ENCODE peak calls at places on chromosomes 1 and 21, in seven cellular contexts. One of them, this sample, is unnamed.

GRCh38 chr1:114219247-114219872 is 65.7 kb upstream of the SYT6 start:
- DNase-seq in NCI-H146: no peak
- DNase-seq in AG09319: peak
- DNase-seq in central memory CD4-positive, alpha-beta T cell: no peak
- DNase-seq in stimulated activated effector memory CD8-positive, alpha-beta T cell treated with anti-CD3 and anti-CD28 coated beads, Interleukin-12 subunit alpha, Interleukin-12 subunit beta, amount 100 ng/mL, for 72 hours: no peak
- DNase-seq in MM.1S: no peak
- DNase-seq in activated CD4-positive, alpha-beta T cell treated with anti-CD3 and anti-CD28 coated beads, Interleukin-2, amount 50 U/mL, for 4 hours: no peak
- DNase-seq in this sample: peak

GRCh38 chr1:56527548-56528302 is 51.6 kb downstream of the PLPP3 start:
- DNase-seq in NCI-H146: no peak
- DNase-seq in AG09319: no peak
- DNase-seq in central memory CD4-positive, alpha-beta T cell: no peak
- DNase-seq in stimulated activated effector memory CD8-positive, alpha-beta T cell treated with anti-CD3 and anti-CD28 coated beads, Interleukin-12 subunit alpha, Interleukin-12 subunit beta, amount 100 ng/mL, for 72 hours: no peak
- DNase-seq in MM.1S: peak
- DNase-seq in activated CD4-positive, alpha-beta T cell treated with anti-CD3 and anti-CD28 coated beads, Interleukin-2, amount 50 U/mL, for 4 hours: no peak
- DNase-seq in this sample: peak

GRCh38 chr21:15682182-15682895 is 47.4 kb upstream of the USP25 start:
- DNase-seq in NCI-H146: no peak
- DNase-seq in AG09319: no peak
- DNase-seq in central memory CD4-positive, alpha-beta T cell: no peak
- DNase-seq in stimulated activated effector memory CD8-positive, alpha-beta T cell treated with anti-CD3 and anti-CD28 coated beads, Interleukin-12 subunit alpha, Interleukin-12 subunit beta, amount 100 ng/mL, for 72 hours: no peak
- DNase-seq in MM.1S: no peak
- DNase-seq in activated CD4-positive, alpha-beta T cell treated with anti-CD3 and anti-CD28 coated beads, Interleukin-2, amount 50 U/mL, for 4 hours: no peak
- DNase-seq in this sample: peak

GRCh38 chr1:155084722-155085503 is 6.3 kb downstream of the EFNA3 start:
- DNase-seq in NCI-H146: peak
- DNase-seq in AG09319: peak
- DNase-seq in central memory CD4-positive, alpha-beta T cell: peak
- DNase-seq in stimulated activated effector memory CD8-positive, alpha-beta T cell treated with anti-CD3 and anti-CD28 coated beads, Interleukin-12 subunit alpha, Interleukin-12 subunit beta, amount 100 ng/mL, for 72 hours: peak
- DNase-seq in MM.1S: peak
- DNase-seq in activated CD4-positive, alpha-beta T cell treated with anti-CD3 and anti-CD28 coated beads, Interleukin-2, amount 50 U/mL, for 4 hours: peak
- DNase-seq in this sample: peak

GRCh38 chr1:44714944-44715571 is 15.9 kb downstream of the RNU5D-1 start:
- DNase-seq in NCI-H146: peak
- DNase-seq in AG09319: peak
- DNase-seq in central memory CD4-positive, alpha-beta T cell: peak
- DNase-seq in stimulated activated effector memory CD8-positive, alpha-beta T cell treated with anti-CD3 and anti-CD28 coated beads, Interleukin-12 subunit alpha, Interleukin-12 subunit beta, amount 100 ng/mL, for 72 hours: peak
- DNase-seq in MM.1S: peak
- DNase-seq in activated CD4-positive, alpha-beta T cell treated with anti-CD3 and anti-CD28 coated beads, Interleukin-2, amount 50 U/mL, for 4 hours: peak
- DNase-seq in this sample: peak

GRCh38 chr21:44521928-44522752 is 17.9 kb downstream of the KRTAP10-1 start:
- DNase-seq in NCI-H146: no peak
- DNase-seq in AG09319: no peak
- DNase-seq in central memory CD4-positive, alpha-beta T cell: no peak
- DNase-seq in stimulated activated effector memory CD8-positive, alpha-beta T cell treated with anti-CD3 and anti-CD28 coated beads, Interleukin-12 subunit alpha, Interleukin-12 subunit beta, amount 100 ng/mL, for 72 hours: no peak
- DNase-seq in MM.1S: no peak
- DNase-seq in activated CD4-positive, alpha-beta T cell treated with anti-CD3 and anti-CD28 coated beads, Interleukin-2, amount 50 U/mL, for 4 hours: no peak
- DNase-seq in this sample: no peak

GRCh38 chr1:22749503-22749902 is 38.9 kb downstream of the EPHB2 start:
- DNase-seq in NCI-H146: no peak
- DNase-seq in AG09319: no peak
- DNase-seq in central memory CD4-positive, alpha-beta T cell: no peak
- DNase-seq in stimulated activated effector memory CD8-positive, alpha-beta T cell treated with anti-CD3 and anti-CD28 coated beads, Interleukin-12 subunit alpha, Interleukin-12 subunit beta, amount 100 ng/mL, for 72 hours: no peak
- DNase-seq in MM.1S: no peak
- DNase-seq in activated CD4-positive, alpha-beta T cell treated with anti-CD3 and anti-CD28 coated beads, Interleukin-2, amount 50 U/mL, for 4 hours: no peak
- DNase-seq in this sample: no peak

GRCh38 chr1:182175340-182176068 is 114.0 kb upstream of the ZNF648 start:
- DNase-seq in NCI-H146: no peak
- DNase-seq in AG09319: no peak
- DNase-seq in central memory CD4-positive, alpha-beta T cell: no peak
- DNase-seq in stimulated activated effector memory CD8-positive, alpha-beta T cell treated with anti-CD3 and anti-CD28 coated beads, Interleukin-12 subunit alpha, Interleukin-12 subunit beta, amount 100 ng/mL, for 72 hours: no peak
- DNase-seq in MM.1S: no peak
- DNase-seq in activated CD4-positive, alpha-beta T cell treated with anti-CD3 and anti-CD28 coated beads, Interleukin-2, amount 50 U/mL, for 4 hours: no peak
- DNase-seq in this sample: no peak